ENCODE peak calls at places on chromosomes 16 and 17, in seven cellular contexts. G is brain pericyte; H is stimulated activated CD4-positive, alpha-beta T cell treated with anti-CD3 and anti-CD28 coated beads, TNF-alpha, amount 100 ng/mL, for 1 hour; O is A172; S is activated B cell treated with CpG ODN at 0.5 μM for 24 hours; P is fibroblast of the conjunctiva; F is HEK293T. Q is an unnamed sample.

GRCh38 chr16:67264277-67264676 is 15.1 kb upstream of the PLEKHG4 start:
- DNase-seq in G (no peak), H (no peak), O (no peak), S (no peak), P (no peak), F (no peak), Q (no peak)

GRCh38 chr17:15406081-15406480 is 61.3 kb downstream of the CDRT4 start:
- DNase-seq in G (no peak), H (no peak), O (peak; percentile 37), S (no peak), P (no peak), F (no peak), Q (no peak)

GRCh38 chr17:66304304-66305174 is 2.1 kb downstream of the PRKCA start:
- DNase-seq in G (no peak), H (no peak), O (peak; percentile 62), S (no peak), P (no peak), F (peak; percentile 11), Q (peak; percentile 15)

GRCh38 chr17:58317421-58318064 is 11.1 kb downstream of the TSPOAP1 start:
- DNase-seq in G (no peak), H (peak; percentile 65), O (peak; percentile 82), S (peak; percentile 55), P (no peak), F (peak; percentile 81), Q (peak; percentile 70)

GRCh38 chr16:15611610-15612009 is 31.3 kb downstream of the MARF1 start:
- DNase-seq in G (no peak), H (no peak), O (no peak), S (no peak), P (no peak), F (no peak), Q (no peak)

GRCh38 chr17:30415491-30415890 is 36.8 kb downstream of the CPD start:
- DNase-seq in G (no peak), H (no peak), O (no peak), S (no peak), P (no peak), F (no peak), Q (no peak)

GRCh38 chr17:34241062-34241461 is 14.0 kb upstream of the CCL2 start:
- DNase-seq in G (no peak), H (no peak), O (no peak), S (no peak), P (no peak), F (no peak), Q (peak; percentile 74)

GRCh38 chr17:80826955-80827645 is 164.5 kb upstream of the CHMP6 start:
- DNase-seq in G (peak; percentile 88), H (no peak), O (peak; percentile 98), S (no peak), P (peak; percentile 86), F (no peak), Q (peak; percentile 98)

GRCh38 chr17:4892063-4892410 is 7.3 kb upstream of the C17orf107 start:
- DNase-seq in G (no peak), H (no peak), O (no peak), S (no peak), P (no peak), F (no peak), Q (no peak)

GRCh38 chr17:7107012-7107754 is 7.4 kb downstream of the ASGR2 start:
- DNase-seq in G (no peak), H (no peak), O (no peak), S (no peak), P (no peak), F (peak; percentile 5), Q (no peak)

GRCh38 chr16:66878067-66878466 is 2.2 kb upstream of the PDP2 start:
- DNase-seq in G (no peak), H (no peak), O (no peak), S (no peak), P (no peak), F (no peak), Q (no peak)

GRCh38 chr16:56332464-56333079 is 92.8 kb downstream of the AMFR start:
- DNase-seq in G (no peak), H (no peak), O (peak; percentile 83), S (no peak), P (peak; percentile 67), F (peak; percentile 17), Q (peak; percentile 97)

GRCh38 chr16:87435399-87436224 is 43.5 kb downstream of the MAP1LC3B start:
- DNase-seq in G (peak; percentile 61), H (no peak), O (peak; percentile 30), S (no peak), P (no peak), F (no peak), Q (no peak)

GRCh38 chr16:30656974-30657865 is 1.0 kb upstream of the FBRS start:
- DNase-seq in G (no peak), H (no peak), O (no peak), S (no peak), P (no peak), F (no peak), Q (no peak)

GRCh38 chr17:50192116-50192872 is 9.1 kb downstream of the COL1A1 start:
- DNase-seq in G (no peak), H (no peak), O (no peak), S (no peak), P (no peak), F (no peak), Q (no peak)

GRCh38 chr17:66900126-66901010 is 64.1 kb upstream of the CACNG4 start:
- DNase-seq in G (no peak), H (no peak), O (peak; percentile 32), S (no peak), P (peak; percentile 3), F (no peak), Q (no peak)

GRCh38 chr16:28320023-28320561 is 27.8 kb downstream of the SBK1 start:
- DNase-seq in G (no peak), H (no peak), O (no peak), S (no peak), P (no peak), F (no peak), Q (no peak)

GRCh38 chr16:75591001-75591852 is 25.0 kb downstream of the GABARAPL2 start:
- DNase-seq in G (no peak), H (no peak), O (no peak), S (no peak), P (peak; percentile 49), F (peak; percentile 34), Q (peak; percentile 90)

GRCh38 chr17:57422574-57423164 is 166.3 kb downstream of the MSI2 start:
- DNase-seq in G (no peak), H (no peak), O (peak; percentile 96), S (no peak), P (no peak), F (no peak), Q (peak; percentile 53)

GRCh38 chr16:78505544-78506371 is 406.3 kb downstream of the WWOX start:
- DNase-seq in G (no peak), H (no peak), O (no peak), S (no peak), P (peak; percentile 39), F (no peak), Q (peak; percentile 76)

GRCh38 chr16:3754304-3754703 is 37.0 kb upstream of the TRAP1 start:
- DNase-seq in G (no peak), H (no peak), O (peak; percentile 26), S (no peak), P (no peak), F (no peak), Q (no peak)

GRCh38 chr17:44915321-44915726 is at the start of gene GFAP:
- DNase-seq in G (no peak), H (no peak), O (no peak), S (no peak), P (no peak), F (no peak), Q (no peak)

GRCh38 chr16:83530293-83530692 is 277.5 kb upstream of the HSBP1 start:
- DNase-seq in G (no peak), H (no peak), O (no peak), S (no peak), P (no peak), F (no peak), Q (peak; percentile 21)

GRCh38 chr17:73323622-73324455 is 12.0 kb upstream of the CDC42EP4 start:
- DNase-seq in G (no peak), H (no peak), O (no peak), S (no peak), P (no peak), F (no peak), Q (no peak)

GRCh38 chr17:59332890-59333377 is 1.5 kb downstream of the YPEL2 start:
- DNase-seq in G (no peak), H (no peak), O (no peak), S (no peak), P (no peak), F (no peak), Q (no peak)

GRCh38 chr17:213286-214105 is 32.0 kb upstream of the DOC2B start:
- DNase-seq in G (no peak), H (no peak), O (no peak), S (no peak), P (no peak), F (no peak), Q (no peak)

GRCh38 chr17:7186241-7186640 is 7.1 kb upstream of the ASGR1 start:
- DNase-seq in G (no peak), H (no peak), O (no peak), S (no peak), P (no peak), F (peak; percentile 40), Q (no peak)

GRCh38 chr17:66477615-66478283 is 175.3 kb downstream of the PRKCA start:
- DNase-seq in G (no peak), H (no peak), O (no peak), S (no peak), P (no peak), F (no peak), Q (no peak)

GRCh38 chr16:86016201-86016965 is 117.4 kb downstream of the IRF8 start:
- DNase-seq in G (no peak), H (no peak), O (peak; percentile 50), S (peak; percentile 32), P (peak; percentile 47), F (peak; percentile 73), Q (no peak)

GRCh38 chr17:44830359-44831269 is 527 bp upstream of the GJC1 start:
- DNase-seq in G (no peak), H (no peak), O (no peak), S (peak; percentile 26), P (no peak), F (peak; percentile 45), Q (peak; percentile 45)

GRCh38 chr17:73030995-73031394 is 61.5 kb downstream of the SLC39A11 start:
- DNase-seq in G (no peak), H (no peak), O (no peak), S (no peak), P (no peak), F (no peak), Q (no peak)

GRCh38 chr17:66580178-66580577 is 254.7 kb upstream of the CACNG5 start:
- DNase-seq in G (no peak), H (no peak), O (peak; percentile 45), S (no peak), P (peak; percentile 21), F (no peak), Q (no peak)

GRCh38 chr17:34261568-34261967 is 6.5 kb downstream of the CCL2 start:
- DNase-seq in G (no peak), H (no peak), O (no peak), S (no peak), P (no peak), F (no peak), Q (no peak)

GRCh38 chr17:49914096-49914490 is 54.9 kb upstream of the DLX4 start:
- DNase-seq in G (no peak), H (no peak), O (no peak), S (no peak), P (no peak), F (no peak), Q (peak; percentile 46)

GRCh38 chr17:82496529-82497434 is 22.8 kb upstream of the FOXK2 start:
- DNase-seq in G (peak; percentile 58), H (peak; percentile 73), O (peak; percentile 66), S (peak; percentile 93), P (peak; percentile 86), F (peak; percentile 94), Q (peak; percentile 99)

GRCh38 chr17:44043326-44043725 is 23.1 kb downstream of the LSM12 start:
- DNase-seq in G (no peak), H (no peak), O (no peak), S (no peak), P (peak; percentile 29), F (no peak), Q (no peak)

GRCh38 chr17:44354582-44355309 is 8.9 kb downstream of the FAM171A2 start:
- DNase-seq in G (no peak), H (no peak), O (no peak), S (peak; percentile 76), P (no peak), F (no peak), Q (no peak)

GRCh38 chr17:79971651-79972050 is 64.0 kb downstream of the TBC1D16 start:
- DNase-seq in G (no peak), H (no peak), O (no peak), S (no peak), P (no peak), F (no peak), Q (no peak)